ENCODE peak calls at places on chromosomes 7 and 10, in seven cellular contexts. N is EL; D is esophagus muscularis mucosa; A is heart right ventricle; M is Calu3; H is tibial artery; G is stimulated activated CD8-positive, alpha-beta memory T cell treated with anti-CD3 and anti-CD28 coated beads, Interleukin-15, amount 100 ng/mL, for 48 hours. R is an unnamed sample.

GRCh38 chr7:20306499-20306946 is 24.2 kb upstream of the ITGB8 start:
- DNase-seq in G (no peak), D (no peak), N (peak), M (no peak), H (no peak), A (no peak), R (no peak)

GRCh38 chr7:78175744-78176143 is 377.2 kb downstream of the PHTF2 start:
- DNase-seq in H (no peak), D (peak), G (no peak), N (no peak), A (no peak), M (no peak), R (no peak)

GRCh38 chr10:33252324-33252723 is 82.1 kb downstream of the NRP1 start:
- DNase-seq in A (no peak), G (no peak), H (no peak), D (no peak), N (no peak), M (no peak), R (no peak)

GRCh38 chr7:54995631-54996340 is 23.0 kb upstream of the EGFR start:
- DNase-seq in M (peak), N (peak), G (no peak), H (no peak), A (no peak), D (peak), R (no peak)

GRCh38 chr7:139774376-139774775 is 3.4 kb downstream of the HIPK2 start:
- DNase-seq in A (no peak), D (no peak), N (peak), G (no peak), M (no peak), H (no peak), R (no peak)

GRCh38 chr7:75567948-75568595 is 76.0 kb downstream of the SPDYE5 start:
- DNase-seq in A (no peak), N (no peak), H (no peak), D (no peak), M (no peak), G (no peak), R (no peak)

GRCh38 chr7:2477447-2478386 is 1.5 kb upstream of the GRIFIN start:
- DNase-seq in D (no peak), H (no peak), G (peak), N (peak), M (peak), A (peak), R (no peak)

GRCh38 chr10:27659786-27660185 is 85.8 kb downstream of the MKX start:
- DNase-seq in G (no peak), M (no peak), A (no peak), N (peak), D (no peak), H (no peak), R (no peak)

GRCh38 chr10:34334908-34335307 is 480.2 kb downstream of the PARD3 start:
- DNase-seq in A (no peak), G (no peak), D (no peak), N (no peak), M (no peak), H (no peak), R (no peak)

GRCh38 chr10:128001886-128002285 is 95.0 kb downstream of the PTPRE start:
- DNase-seq in G (no peak), M (no peak), A (no peak), N (no peak), H (no peak), D (no peak), R (no peak)

GRCh38 chr10:11898372-11899066 is 75.4 kb downstream of the PROSER2 start:
- DNase-seq in D (no peak), G (no peak), H (no peak), A (no peak), M (peak), N (no peak), R (no peak)

GRCh38 chr7:43164757-43165156 is 52.3 kb downstream of the HECW1 start:
- DNase-seq in N (peak), M (no peak), A (no peak), G (no peak), H (no peak), D (peak), R (no peak)

GRCh38 chr10:29840516-29841276 is 205.9 kb upstream of the SVIL start:
- DNase-seq in A (no peak), G (no peak), H (no peak), N (no peak), M (no peak), D (no peak), R (no peak)

GRCh38 chr10:110500515-110500905 is 2.8 kb downstream of the DUSP5 start:
- DNase-seq in D (no peak), N (peak), G (no peak), A (no peak), H (no peak), M (no peak), R (no peak)

GRCh38 chr7:142813262-142813661 is 41.6 kb upstream of the EPHB6 start:
- DNase-seq in G (no peak), N (peak), D (no peak), M (peak), A (no peak), H (no peak), R (no peak)

GRCh38 chr7:80642871-80643270 is 4.4 kb downstream of the CD36 start:
- DNase-seq in N (no peak), M (no peak), D (no peak), H (no peak), G (no peak), A (no peak), R (no peak)

GRCh38 chr10:36675458-36675880 is 449.9 kb upstream of the ANKRD30A start:
- DNase-seq in H (no peak), G (no peak), M (no peak), A (no peak), D (no peak), N (peak), R (no peak)

GRCh38 chr10:80158598-80159127 is 26.1 kb downstream of the PLAC9 start:
- DNase-seq in M (peak), G (no peak), A (peak), D (peak), H (peak), N (peak), R (peak)

GRCh38 chr7:32661501-32661900 is 166.2 kb downstream of the AVL9 start:
- DNase-seq in N (no peak), A (no peak), M (no peak), H (no peak), D (no peak), G (no peak), R (no peak)

GRCh38 chr7:75967573-75967997 is 26.8 kb downstream of the TMEM120A start:
- DNase-seq in M (no peak), D (no peak), N (no peak), A (peak), G (no peak), H (peak), R (no peak)

GRCh38 chr10:89426230-89426868 is 12.0 kb downstream of the IFIT5 start:
- DNase-seq in H (no peak), G (no peak), M (peak), D (no peak), N (peak), A (no peak), R (no peak)

R was measured in SIG-M5.